ENCODE peak calls at places on chromosomes 7 and 10, in seven cellular contexts. N, B, W, V, D, L and Q are unnamed samples. For H3K4me1, the result is how much of the 10 kb centered on the place peaks cover.

GRCh38 chr10:110044681-110045080 is 36.9 kb downstream of the ADD3 start:
- DNase-seq in N (no peak), B (peak), W (no peak), V (no peak), D (no peak), L (no peak), Q (no peak)

GRCh38 chr10:128125944-128126764 is at the start of gene MKI67:
- DNase-seq in N (peak), B (peak), W (peak), V (peak), D (peak), L (peak), Q (peak)

GRCh38 chr7:377069-378040 is 87.4 kb downstream of the FOXL3 start:
- DNase-seq in N (peak), B (no peak), W (no peak), V (no peak), D (peak), L (peak), Q (no peak)

GRCh38 chr7:23277359-23277989 is 21.7 kb upstream of the MALSU1 start:
- DNase-seq in N (peak), B (peak), W (no peak), V (peak), D (no peak), L (no peak), Q (no peak)

GRCh38 chr7:20447021-20447420 is 116.3 kb downstream of the ITGB8 start:
- DNase-seq in N (no peak), B (no peak), W (no peak), V (no peak), D (no peak), L (no peak), Q (no peak)

GRCh38 chr7:18429547-18429946 is 66.0 kb upstream of the HDAC9 start:
- DNase-seq in N (no peak), B (peak), W (no peak), V (no peak), D (no peak), L (no peak), Q (no peak)

GRCh38 chr7:10138087-10138854 is 835.4 kb upstream of the PHF14 start:
- DNase-seq in N (no peak), B (no peak), W (no peak), V (no peak), D (no peak), L (no peak), Q (no peak)

GRCh38 chr7:1920886-1921285 is 250.8 kb downstream of the ELFN1 start:
- DNase-seq in N (no peak), B (no peak), W (no peak), V (no peak), D (peak), L (no peak), Q (no peak)

GRCh38 chr10:92238586-92239098 is 52.2 kb downstream of the CPEB3 start:
- DNase-seq in N (peak), B (peak), W (peak), V (no peak), D (no peak), L (peak), Q (peak)

GRCh38 chr7:102264367-102264891 is 22.2 kb upstream of the SH2B2 start:
- DNase-seq in N (no peak), B (peak), W (no peak), V (no peak), D (peak), L (no peak), Q (no peak)

GRCh38 chr10:74754397-74754796 is 72.0 kb upstream of the KAT6B start:
- DNase-seq in N (no peak), B (peak), W (no peak), V (no peak), D (no peak), L (no peak), Q (no peak)

GRCh38 chr10:6050801-6051445 is 11.2 kb downstream of the IL2RA start:
- DNase-seq in N (peak), B (peak), W (peak), V (no peak), D (no peak), L (peak), Q (peak)

GRCh38 chr10:119315128-119316001 is 108.0 kb downstream of the GRK5 start:
- DNase-seq in N (peak), B (peak), W (peak), V (no peak), D (no peak), L (no peak), Q (peak)

GRCh38 chr10:119314486-119314885 is 107.1 kb downstream of the GRK5 start:
- DNase-seq in N (no peak), B (no peak), W (no peak), V (no peak), D (no peak), L (no peak), Q (no peak)

GRCh38 chr10:119316002-119316358 is 108.6 kb downstream of the GRK5 start:
- DNase-seq in N (no peak), B (no peak), W (no peak), V (no peak), D (no peak), L (no peak), Q (no peak)

GRCh38 chr10:119318411-119319160 is 111.2 kb downstream of the GRK5 start:
- DNase-seq in N (no peak), B (no peak), W (no peak), V (no peak), D (no peak), L (no peak), Q (no peak)

GRCh38 chr10:119316729-119317097 is 109.3 kb downstream of the GRK5 start:
- DNase-seq in N (no peak), B (peak), W (no peak), V (no peak), D (no peak), L (peak), Q (no peak)
- H3K4me1 ChIP-seq in N (under half), B (half or more), W (under half), V (under half), D (under half), L (under half), Q (half or more)

DNA sequence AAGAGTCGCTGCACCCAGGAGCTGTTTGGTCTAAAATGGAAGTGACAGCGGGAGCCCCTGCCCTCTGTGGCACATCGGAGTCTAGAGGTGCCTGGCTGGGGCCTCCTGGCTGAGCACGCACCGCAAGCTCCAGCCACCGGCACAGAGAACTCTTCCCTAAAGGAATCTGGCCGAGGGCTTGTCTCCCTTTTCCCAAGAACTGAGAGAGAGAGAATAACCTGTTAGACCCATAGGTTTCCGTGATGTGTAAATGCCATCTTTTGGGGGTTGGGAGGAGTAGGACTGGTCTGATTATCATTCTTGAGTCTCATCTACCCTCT is 47.3 kb downstream of the PROSER2 start:
- DNase-seq in N (no peak), B (no peak), W (no peak), V (no peak), D (no peak), L (no peak), Q (no peak)
- H3K4me3 ChIP-seq in N (no peak), B (no peak), W (peak), V (no peak), D (no peak), L (no peak), Q (peak)

GRCh38 chr7:131628634-131629033 is 72.2 kb upstream of the PODXL start:
- DNase-seq in N (no peak), B (no peak), W (no peak), V (no peak), D (no peak), L (no peak), Q (peak)
- H3K27ac ChIP-seq in N (no peak), B (no peak), W (no peak), V (no peak), D (no peak), L (peak), Q (peak)

DNA sequence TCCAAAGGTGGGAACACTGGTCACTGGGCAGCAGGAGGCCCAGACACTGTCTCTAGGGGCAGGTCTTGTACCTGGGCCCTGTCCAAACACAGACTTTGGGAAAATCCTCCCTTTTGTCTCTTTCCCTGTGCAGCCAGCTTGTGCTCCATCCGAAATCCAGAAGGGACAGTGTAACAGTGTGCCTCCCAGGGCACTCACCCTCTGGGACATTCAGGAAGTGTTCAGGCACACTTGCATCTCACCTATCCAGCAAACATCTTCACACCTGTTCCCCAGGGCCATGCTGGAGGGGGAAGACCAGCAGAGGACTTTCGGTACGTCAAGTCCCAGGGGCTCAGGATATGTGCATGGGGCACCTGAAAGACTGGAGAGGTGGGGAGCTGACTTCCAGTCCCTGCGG is 38.9 kb downstream of the TNS3 start:
- DNase-seq in N (no peak), B (no peak), W (no peak), V (no peak), D (no peak), L (no peak), Q (no peak)
- H3K4me1 ChIP-seq in N (under half), B (under half), W (under half), V (under half), D (under half), L (under half), Q (under half)

GRCh38 chr7:151503902-151504714 is 15.6 kb downstream of the RHEB start:
- DNase-seq in N (no peak), B (peak), W (peak), V (no peak), D (no peak), L (peak), Q (peak)
- H3K4me3 ChIP-seq in N (no peak), B (no peak), W (no peak), V (no peak), D (no peak), L (no peak), Q (no peak)

DNA sequence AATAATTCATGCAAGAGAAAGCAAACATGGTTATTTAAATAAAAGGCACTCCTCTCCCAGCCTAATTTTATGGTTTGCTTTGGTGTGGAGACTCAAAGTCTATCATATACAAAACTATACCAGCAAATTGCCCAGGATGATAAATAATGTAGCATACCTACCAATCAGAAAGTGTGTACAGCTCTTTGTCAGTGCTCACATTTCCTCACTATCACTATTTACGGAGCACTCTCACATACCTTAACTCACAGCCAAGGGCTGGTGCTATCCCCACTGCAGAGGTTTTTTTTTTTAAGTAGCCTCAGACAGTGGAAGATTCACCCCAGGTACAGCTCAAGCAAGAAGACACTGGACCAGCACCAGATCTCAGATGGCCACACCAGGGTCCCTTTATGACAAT is 2.5 kb downstream of the PDLIM1 start:
- DNase-seq in N (no peak), B (no peak), W (no peak), V (no peak), D (no peak), L (no peak), Q (no peak)
- H3K27ac ChIP-seq in N (peak), B (no peak), W (peak), V (no peak), D (no peak), L (no peak), Q (peak)

DNA sequence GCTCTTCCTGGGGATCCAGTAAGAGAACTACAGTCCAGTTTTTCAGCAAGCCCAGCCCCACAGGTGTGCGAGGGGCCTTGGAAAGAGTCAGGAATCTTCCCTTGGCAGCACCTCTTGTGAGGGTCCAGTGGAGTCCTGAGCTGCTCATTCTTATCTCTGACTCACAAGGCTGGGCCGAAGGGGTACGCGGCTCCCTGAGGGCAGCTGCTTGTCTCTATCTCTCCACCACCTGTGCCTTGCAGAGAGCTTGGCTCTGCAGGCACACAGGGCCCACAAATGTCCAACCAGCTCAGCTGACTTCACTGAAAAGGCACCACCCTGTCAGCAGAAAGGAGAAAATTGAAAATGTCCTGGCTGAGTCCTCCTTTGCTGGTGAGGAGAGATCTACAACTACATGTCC is 23.6 kb downstream of the UROS start:
- DNase-seq in N (no peak), B (no peak), W (no peak), V (no peak), D (no peak), L (no peak), Q (no peak)
- H3K4me1 ChIP-seq in N (under half), B (under half), W (under half), V (under half), D (under half), L (under half), Q (under half)